ENCODE peak calls at places on chromosome 5, in nine cellular contexts. B is body of pancreas, I is heart right ventricle, J is BE2C, C is heart left ventricle, S is prostate gland, A is GM23248, X is neuronal stem cell, Y is OCI-LY7. Z is an unnamed sample. For H3K36me3 and H3K4me1, the result is how much of the 10 kb centered on the place peaks cover.

GRCh38 chr5:147782053-147783028 is at the start of gene JAKMIP2:
- DNase-seq in B (peak), I (peak), J (peak), C (peak), S (peak), A (peak), X (peak), Y (peak), Z (peak)

GRCh38 chr5:174903333-174903732 is 179.0 kb downstream of the MSX2 start:
- DNase-seq in B (no peak), I (no peak), J (no peak), C (no peak), S (no peak), A (no peak), X (no peak), Y (no peak), Z (no peak)

GRCh38 chr5:107395632-107396350 is 274.9 kb downstream of the EFNA5 start:
- DNase-seq in B (no peak), I (no peak), J (no peak), C (no peak), S (no peak), A (no peak), X (no peak), Y (no peak), Z (peak)

GRCh38 chr5:53785924-53786323 is 225.5 kb downstream of the NDUFS4 start:
- DNase-seq in B (no peak), I (no peak), J (no peak), C (no peak), S (no peak), A (no peak), X (no peak), Y (no peak), Z (no peak)

GRCh38 chr5:77101298-77101697 is 14.2 kb upstream of the ZBED3 start:
- DNase-seq in B (no peak), I (no peak), J (no peak), C (no peak), S (no peak), A (peak), X (no peak), Y (no peak), Z (no peak)

GRCh38 chr5:69295088-69295754 is 37.4 kb downstream of the CCDC125 start:
- DNase-seq in B (no peak), I (no peak), J (no peak), C (no peak), S (no peak), A (peak), X (no peak), Y (no peak), Z (no peak)

GRCh38 chr5:90644132-90644531 is 85.5 kb downstream of the ADGRV1 start:
- DNase-seq in B (no peak), I (no peak), J (no peak), C (no peak), S (no peak), A (no peak), X (no peak), Y (no peak), Z (no peak)

GRCh38 chr5:76367623-76368366 is 35.3 kb upstream of the IQGAP2 start:
- DNase-seq in B (no peak), I (no peak), J (no peak), C (no peak), S (no peak), A (peak), X (no peak), Y (no peak), Z (no peak)

GRCh38 chr5:6719417-6719816 is 6.2 kb downstream of the TENT4A start:
- DNase-seq in B (no peak), I (no peak), J (no peak), C (no peak), S (no peak), A (no peak), X (no peak), Y (no peak), Z (no peak)

GRCh38 chr5:8013951-8014844 is 145.2 kb downstream of the MTRR start:
- DNase-seq in B (no peak), I (no peak), J (no peak), C (no peak), S (no peak), A (no peak), X (no peak), Y (no peak), Z (no peak)

GRCh38 chr5:148926207-148926606 is 99.8 kb downstream of the ADRB2 start:
- DNase-seq in B (no peak), I (no peak), J (no peak), C (no peak), S (no peak), A (no peak), X (no peak), Y (no peak), Z (no peak)

GRCh38 chr5:151660616-151661015 is 26.1 kb downstream of the SPARC start:
- DNase-seq in B (no peak), I (no peak), J (no peak), C (no peak), S (no peak), A (peak), X (no peak), Y (no peak), Z (no peak)

GRCh38 chr5:174387448-174387847 is 336.9 kb upstream of the MSX2 start:
- DNase-seq in B (no peak), I (no peak), J (no peak), C (no peak), S (no peak), A (no peak), X (no peak), Y (no peak), Z (no peak)

GRCh38 chr5:6581090-6581489 is 51.8 kb downstream of the NSUN2 start:
- DNase-seq in B (no peak), I (no peak), J (no peak), C (no peak), S (no peak), A (no peak), X (no peak), Y (no peak), Z (no peak)

GRCh38 chr5:154706416-154706815 is 48.8 kb upstream of the LARP1 start:
- DNase-seq in B (no peak), I (no peak), J (no peak), C (no peak), S (no peak), A (no peak), X (no peak), Y (no peak), Z (no peak)

GRCh38 chr5:44332360-44332971 is 56.8 kb downstream of the FGF10 start:
- DNase-seq in B (no peak), I (no peak), J (no peak), C (no peak), S (no peak), A (peak), X (peak), Y (peak), Z (no peak)

GRCh38 chr5:78738104-78738503 is 89.5 kb upstream of the LHFPL2 start:
- DNase-seq in B (no peak), I (no peak), J (no peak), C (no peak), S (no peak), A (no peak), X (no peak), Y (no peak), Z (no peak)

GRCh38 chr5:73450672-73451217 is 2.2 kb upstream of the FOXD1 start:
- DNase-seq in B (no peak), I (no peak), J (no peak), C (no peak), S (no peak), A (peak), X (no peak), Y (no peak), Z (no peak)

GRCh38 chr5:116583823-116584222 is 9.2 kb upstream of the SEMA6A start:
- DNase-seq in B (no peak), I (no peak), J (no peak), C (no peak), S (no peak), A (no peak), X (no peak), Y (no peak), Z (no peak)

GRCh38 chr5:61401726-61402125 is 69.7 kb downstream of the ZSWIM6 start:
- DNase-seq in B (no peak), I (no peak), J (no peak), C (no peak), S (no peak), A (peak), X (no peak), Y (no peak), Z (no peak)

GRCh38 chr5:169847519-169847918 is 132.8 kb downstream of the INSYN2B start:
- DNase-seq in B (no peak), I (no peak), J (no peak), C (no peak), S (no peak), A (no peak), X (no peak), Y (no peak), Z (no peak)

GRCh38 chr5:13987843-13988464 is 43.5 kb upstream of the DNAH5 start:
- DNase-seq in B (peak), I (no peak), J (peak), C (no peak), S (peak), A (peak), X (peak), Y (peak), Z (peak)

GRCh38 chr5:13991365-13991764 is 46.9 kb upstream of the DNAH5 start:
- DNase-seq in B (no peak), I (no peak), J (no peak), C (no peak), S (no peak), A (no peak), X (no peak), Y (no peak), Z (no peak)

GRCh38 chr5:13989832-13990231 is 45.3 kb upstream of the DNAH5 start:
- DNase-seq in B (no peak), I (no peak), J (no peak), C (no peak), S (no peak), A (no peak), X (no peak), Y (no peak), Z (no peak)

GRCh38 chr5:13990896-13991295 is 46.4 kb upstream of the DNAH5 start:
- DNase-seq in B (no peak), I (no peak), J (no peak), C (no peak), S (no peak), A (no peak), X (no peak), Y (no peak), Z (no peak)

GRCh38 chr5:13985736-13986418 is 41.4 kb upstream of the DNAH5 start:
- DNase-seq in B (peak), I (no peak), J (no peak), C (no peak), S (no peak), A (peak), X (no peak), Y (no peak), Z (peak)
- H3K4me3 ChIP-seq in B (no peak), I (no peak), J (no peak), C (no peak), S (no peak), A (peak), X (no peak), Y (no peak), Z (no peak)

GRCh38 chr5:140658870-140659269 is 5.8 kb upstream of the WDR55 start:
- DNase-seq in B (no peak), I (no peak), J (no peak), C (no peak), S (no peak), A (no peak), X (no peak), Y (no peak), Z (no peak)
- H3K36me3 ChIP-seq in B (half or more), I (under half), J (half or more), C (half or more), S (under half), A (half or more), X (under half), Y (half or more), Z (half or more)

DNA sequence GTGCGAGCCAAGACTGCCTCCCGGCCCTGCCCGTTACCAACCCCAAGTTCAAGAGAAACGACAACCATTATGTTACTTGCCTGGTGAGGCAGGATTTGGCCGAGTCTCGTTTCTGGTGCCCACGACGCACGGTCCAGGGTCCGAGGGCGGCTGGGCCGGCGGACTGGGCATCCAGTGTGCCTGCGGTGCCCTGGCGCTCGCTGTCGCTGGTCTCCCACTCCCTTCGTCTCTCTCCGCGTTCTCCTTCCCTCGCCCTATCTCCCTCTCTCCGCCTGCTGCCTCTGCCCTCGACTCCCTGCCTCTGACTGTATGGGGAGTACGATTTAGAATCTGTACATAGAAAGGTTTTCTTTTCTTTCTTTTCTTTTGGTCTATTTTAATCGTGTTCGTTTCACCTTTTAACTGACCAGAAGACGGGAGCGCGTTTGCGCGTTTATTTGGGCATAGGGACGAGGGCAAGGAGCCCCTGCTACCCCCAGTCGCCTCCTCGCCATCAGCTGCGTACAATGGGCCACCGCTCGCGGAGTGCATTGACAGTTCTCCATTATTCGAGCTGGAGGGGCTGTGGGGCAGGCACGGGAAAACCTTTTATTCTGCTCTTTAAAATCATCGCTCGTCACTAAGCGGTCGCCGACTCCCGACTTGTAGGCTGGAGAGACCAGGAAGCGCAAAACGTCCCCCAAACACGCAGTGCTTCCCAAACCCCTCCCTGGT is 475 bp downstream of the NR2F1-AS1 start:
- DNase-seq in B (no peak), I (no peak), J (peak), C (no peak), S (no peak), A (peak), X (no peak), Y (no peak), Z (peak)
- H3K4me1 ChIP-seq in B (under half), I (under half), J (under half), C (under half), S (under half), A (under half), X (under half), Y (under half), Z (under half)

GRCh38 chr5:36153299-36153677 is 1.4 kb downstream of the SKP2 start:
- DNase-seq in B (no peak), I (no peak), J (no peak), C (no peak), S (no peak), A (no peak), X (no peak), Y (no peak), Z (no peak)
- H3K4me3 ChIP-seq in B (no peak), I (peak), J (peak), C (peak), S (no peak), A (peak), X (no peak), Y (peak), Z (peak)

GRCh38 chr5:1324301-1324700 is 20.6 kb downstream of the CLPTM1L start:
- DNase-seq in B (no peak), I (no peak), J (no peak), C (no peak), S (no peak), A (no peak), X (no peak), Y (no peak), Z (no peak)

GRCh38 chr5:1323803-1324173 is 21.1 kb downstream of the CLPTM1L start:
- DNase-seq in B (no peak), I (no peak), J (no peak), C (no peak), S (no peak), A (no peak), X (no peak), Y (no peak), Z (no peak)

GRCh38 chr5:1325870-1326546 is 18.9 kb downstream of the CLPTM1L start:
- DNase-seq in B (no peak), I (no peak), J (no peak), C (no peak), S (no peak), A (peak), X (no peak), Y (no peak), Z (no peak)

GRCh38 chr5:1325191-1325741 is 19.6 kb downstream of the CLPTM1L start:
- DNase-seq in B (no peak), I (no peak), J (no peak), C (no peak), S (no peak), A (no peak), X (no peak), Y (no peak), Z (no peak)

GRCh38 chr5:1324719-1325190 is 20.1 kb downstream of the CLPTM1L start:
- DNase-seq in B (no peak), I (no peak), J (no peak), C (no peak), S (no peak), A (no peak), X (no peak), Y (no peak), Z (no peak)
- H3K36me3 ChIP-seq in B (under half), I (under half), J (under half), C (half or more), S (under half), A (under half), X (under half), Y (half or more), Z (under half)

GRCh38 chr5:132391247-132391646 is 21.7 kb downstream of the SLC22A5 start:
- DNase-seq in B (no peak), I (no peak), J (no peak), C (no peak), S (no peak), A (no peak), X (no peak), Y (no peak), Z (no peak)

GRCh38 chr5:132387649-132388117 is 18.2 kb downstream of the SLC22A5 start:
- DNase-seq in B (peak), I (peak), J (no peak), C (peak), S (peak), A (peak), X (no peak), Y (no peak), Z (no peak)

GRCh38 chr5:132388244-132389050 is 18.9 kb downstream of the SLC22A5 start:
- DNase-seq in B (peak), I (peak), J (no peak), C (no peak), S (no peak), A (peak), X (no peak), Y (no peak), Z (no peak)

GRCh38 chr5:132389051-132389331 is 19.5 kb downstream of the SLC22A5 start:
- DNase-seq in B (no peak), I (no peak), J (no peak), C (no peak), S (no peak), A (peak), X (no peak), Y (no peak), Z (no peak)

DNA sequence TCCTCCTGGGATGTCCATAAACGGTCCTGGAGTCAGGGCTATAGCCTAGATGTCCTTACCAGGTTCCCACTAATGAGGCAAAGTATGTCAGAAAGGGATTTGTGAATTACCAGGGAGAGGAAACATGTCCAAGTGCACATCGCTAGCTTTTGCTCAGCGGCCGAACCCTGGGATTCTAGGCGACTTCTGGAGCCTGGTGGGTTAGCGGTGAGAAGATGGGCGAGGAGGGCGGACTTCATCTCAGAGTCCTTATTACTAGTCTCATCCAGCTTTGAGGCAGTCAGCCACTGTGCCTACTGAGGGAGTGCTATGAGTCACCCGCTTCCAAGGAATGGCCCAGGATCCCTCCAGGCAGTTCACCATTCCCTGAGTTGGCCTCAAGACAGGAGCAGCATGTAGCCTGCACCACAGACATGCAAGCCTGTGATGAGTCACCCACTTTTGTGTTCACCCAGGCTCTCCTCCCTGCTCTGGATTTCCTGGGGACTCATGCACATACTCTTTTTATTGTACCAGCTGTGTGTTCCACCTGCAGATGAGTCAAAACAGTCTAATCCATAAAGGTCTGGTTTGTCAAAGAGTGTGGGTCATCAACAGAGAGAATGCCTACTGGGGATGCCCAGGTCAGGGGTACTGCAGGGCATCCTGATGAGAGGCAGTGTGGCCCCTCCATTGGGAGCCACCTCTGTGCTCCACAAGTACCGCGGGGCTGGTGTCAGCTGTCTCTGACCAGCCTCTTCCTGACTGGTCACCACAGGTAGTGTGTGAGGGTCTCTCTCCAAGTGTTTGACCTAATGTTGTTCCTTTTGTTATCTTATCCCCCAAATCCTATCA is 20.2 kb downstream of the SLC22A5 start:
- DNase-seq in B (peak), I (no peak), J (peak), C (peak), S (no peak), A (peak), X (no peak), Y (no peak), Z (no peak)
- H3K4me1 ChIP-seq in B (under half), I (under half), J (under half), C (half or more), S (under half), A (under half), X (under half), Y (under half), Z (under half)

GRCh38 chr5:9557696-9558095 is 11.8 kb upstream of the SEMA5A start:
- DNase-seq in B (no peak), I (no peak), J (no peak), C (no peak), S (no peak), A (peak), X (no peak), Y (no peak), Z (no peak)
- H3K4me3 ChIP-seq in B (no peak), I (no peak), J (no peak), C (no peak), S (no peak), A (no peak), X (no peak), Y (no peak), Z (no peak)

DNA sequence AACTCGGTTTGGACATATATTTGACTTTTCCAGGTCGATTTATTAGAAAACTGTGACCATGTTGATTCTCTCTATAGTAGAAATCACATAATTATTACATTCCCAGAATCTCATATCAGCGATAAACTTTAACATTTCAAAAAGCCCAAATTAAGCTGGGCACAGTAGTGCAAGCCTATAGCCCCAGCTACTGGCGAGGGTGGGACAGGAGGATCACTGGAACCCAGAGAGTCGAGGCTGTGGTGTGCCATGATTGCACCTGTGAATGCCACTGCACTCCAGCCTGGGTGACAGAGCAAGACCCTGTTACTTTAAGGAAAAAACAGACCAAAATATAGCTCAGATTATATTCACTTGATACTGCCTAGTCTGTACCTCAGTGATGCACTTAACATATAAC is 128.9 kb downstream of the CPLANE1 start:
- DNase-seq in B (no peak), I (no peak), J (no peak), C (no peak), S (no peak), A (no peak), X (no peak), Y (peak), Z (no peak)
- H3K36me3 ChIP-seq in B (under half), I (under half), J (under half), C (half or more), S (under half), A (under half), X (under half), Y (under half), Z (under half)

DNA sequence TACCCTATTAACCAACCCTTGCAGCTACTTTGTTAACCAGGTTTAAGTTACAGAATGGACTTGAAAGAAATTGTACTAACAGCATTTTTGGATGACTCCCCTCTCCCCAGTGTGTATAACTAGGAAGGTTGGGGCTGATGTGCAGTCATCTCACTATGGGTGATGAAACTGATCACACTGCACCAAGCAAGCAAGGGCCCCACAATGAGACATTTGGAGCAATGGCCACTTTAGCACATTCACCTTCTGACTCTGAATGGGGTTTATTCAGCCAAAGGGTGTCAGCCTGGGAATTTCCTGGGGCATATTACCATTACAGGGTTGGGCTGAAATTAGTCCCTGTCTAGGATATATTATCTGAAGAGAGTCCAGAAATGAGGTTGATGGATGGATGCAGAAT is 18.7 kb upstream of the CYFIP2 start:
- DNase-seq in B (no peak), I (no peak), J (no peak), C (no peak), S (no peak), A (no peak), X (no peak), Y (no peak), Z (no peak)
- H3K4me1 ChIP-seq in B (under half), I (under half), J (under half), C (under half), S (under half), A (under half), X (under half), Y (under half), Z (under half)